ENCODE peak calls at places on chromosomes 11 and 22, in five cellular contexts. Q, T, F, D and O are unnamed samples.
A peak's percentile ranks its signal among the peaks of the same experiment; 100 is the strongest.

GRCh38 chr22:49824185-49824925 is 3.3 kb downstream of the BRD1 start:
- DNase-seq in D (no peak), T (no peak), Q (no peak), F (no peak), O (no peak)

GRCh38 chr22:50047346-50047745 is 10.8 kb downstream of the TTLL8 start:
- DNase-seq in F (no peak), Q (no peak), D (no peak), T (no peak), O (no peak)

GRCh38 chr11:6371825-6372224 is 18.4 kb upstream of the SMPD1 start:
- DNase-seq in Q (no peak), T (no peak), D (no peak), F (no peak), O (no peak)

GRCh38 chr11:7673724-7674434 is 579 bp upstream of the CYB5R2 start:
- DNase-seq in D (no peak), F (no peak), Q (no peak), T (peak; percentile 22), O (no peak)

GRCh38 chr11:117919326-117920275 is 9.6 kb downstream of the TMPRSS13 start:
- DNase-seq in Q (no peak), F (no peak), D (no peak), T (no peak), O (no peak)

GRCh38 chr11:96235725-96236124 is 107.3 kb downstream of the MAML2 start:
- DNase-seq in Q (peak; percentile 73), D (no peak), F (no peak), T (no peak), O (no peak)

GRCh38 chr22:39367040-39367439 is 17.2 kb downstream of the SYNGR1 start:
- DNase-seq in D (no peak), T (no peak), Q (no peak), F (no peak), O (no peak)

GRCh38 chr11:8098879-8099278 is 17.9 kb downstream of the TUB start:
- DNase-seq in Q (peak; percentile 33), F (no peak), T (peak; percentile 1), D (no peak), O (peak; percentile 40)

GRCh38 chr11:32821517-32821916 is 8.2 kb upstream of the PRRG4 start:
- DNase-seq in F (no peak), D (no peak), T (no peak), Q (no peak), O (no peak)

GRCh38 chr11:100827934-100828661 is 141.0 kb downstream of the ARHGAP42 start:
- DNase-seq in D (peak; percentile 77), F (peak; percentile 89), T (no peak), Q (peak; percentile 84), O (no peak)

GRCh38 chr22:46574993-46575914 is 37.8 kb upstream of the CELSR1 start:
- DNase-seq in T (peak; percentile 2), D (no peak), Q (no peak), F (no peak), O (no peak)

GRCh38 chr11:128731041-128731663 is 37.3 kb downstream of the FLI1 start:
- DNase-seq in T (no peak), D (no peak), F (no peak), Q (no peak), O (peak; percentile 44)

GRCh38 chr11:103370076-103370475 is 260.9 kb downstream of the DYNC2H1 start:
- DNase-seq in F (no peak), D (no peak), T (no peak), Q (no peak), O (no peak)

GRCh38 chr11:117668291-117668690 is 128.7 kb downstream of the DSCAML1 start:
- DNase-seq in F (no peak), Q (no peak), T (no peak), D (no peak), O (no peak)

GRCh38 chr11:128417607-128418324 is 169.6 kb downstream of the ETS1 start:
- DNase-seq in D (peak; percentile 76), Q (peak; percentile 96), T (no peak), F (peak; percentile 37), O (no peak)

GRCh38 chr11:125170406-125171031 is 6.0 kb downstream of the PKNOX2 start:
- DNase-seq in D (peak; percentile 85), F (peak; percentile 53), T (peak; percentile 49), Q (peak; percentile 92), O (no peak)

GRCh38 chr11:3165916-3166267 is 782 bp upstream of the OSBPL5 start:
- DNase-seq in D (no peak), Q (no peak), F (no peak), T (no peak), O (no peak)

GRCh38 chr11:129279326-129280026 is 87.4 kb upstream of the ARHGAP32 start:
- DNase-seq in T (peak; percentile 51), F (peak; percentile 23), D (peak; percentile 22), Q (peak; percentile 67), O (peak; percentile 72)

GRCh38 chr11:12640926-12641849 is 33.0 kb upstream of the TEAD1 start:
- DNase-seq in Q (no peak), T (no peak), F (no peak), D (no peak), O (no peak)

GRCh38 chr11:38867338-38867737 is 2269.3 kb upstream of the RAG2 start:
- DNase-seq in T (no peak), F (no peak), Q (no peak), D (no peak), O (no peak)

GRCh38 chr22:23011105-23011674 is 59.1 kb upstream of the GNAZ start:
- DNase-seq in T (no peak), Q (no peak), F (no peak), D (no peak), O (no peak)

GRCh38 chr22:50696251-50696798 is 23.7 kb downstream of the SHANK3 start:
- DNase-seq in D (no peak), T (no peak), F (no peak), Q (no peak), O (no peak)

GRCh38 chr11:102453286-102453797 is 777 bp upstream of the TMEM123 start:
- DNase-seq in T (peak; percentile 19), D (no peak), Q (no peak), F (no peak), O (no peak)

GRCh38 chr22:41222846-41223507 is 17.8 kb downstream of the CHADL start:
- DNase-seq in D (no peak), F (no peak), Q (no peak), T (no peak), O (no peak)

GRCh38 chr22:41215926-41216325 is 10.8 kb downstream of the L3MBTL2 start:
- DNase-seq in F (no peak), Q (no peak), D (no peak), T (no peak), O (no peak)

GRCh38 chr22:41215409-41215808 is 10.3 kb downstream of the L3MBTL2 start:
- DNase-seq in D (no peak), F (no peak), T (no peak), Q (no peak), O (no peak)

GRCh38 chr22:41216984-41217383 is 11.9 kb downstream of the L3MBTL2 start:
- DNase-seq in F (no peak), T (no peak), D (no peak), Q (peak; percentile 72), O (no peak)

DNA sequence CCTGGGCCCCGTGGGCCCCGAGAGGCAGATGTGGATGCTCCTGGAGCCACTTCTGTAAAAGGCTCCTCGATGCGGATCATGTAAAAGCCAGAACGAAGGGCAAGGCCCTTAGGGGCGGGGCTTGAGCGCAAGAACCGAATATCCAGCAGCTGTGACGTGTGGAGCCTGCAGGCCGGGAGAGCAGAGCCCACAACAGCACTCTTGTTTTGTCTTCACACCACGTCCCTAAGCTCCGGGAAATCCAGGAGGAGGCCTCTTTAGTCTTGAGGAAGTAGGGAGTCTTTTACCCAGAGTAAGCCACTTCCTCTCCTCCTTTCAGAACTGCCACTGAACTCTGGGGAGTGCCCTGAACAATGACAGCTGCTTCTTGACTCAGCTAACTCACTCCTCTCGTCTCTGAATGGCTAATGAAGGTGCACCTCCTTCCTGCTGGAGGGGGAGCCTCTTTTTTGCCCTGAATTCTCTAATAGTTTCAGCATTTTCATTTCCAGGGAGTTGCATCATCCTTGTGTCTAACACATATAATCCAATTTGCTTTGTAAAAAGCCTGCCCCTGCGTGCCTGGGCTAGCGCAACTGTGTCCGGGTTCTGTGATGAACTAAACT is 12.5 kb downstream of the L3MBTL2 start:
- DNase-seq in F (no peak), D (peak; percentile 57), Q (peak; percentile 92), T (peak; percentile 72), O (no peak)
- H3K4me3 ChIP-seq in F (no peak overlapping the region), D (peak overlapping the region; percentile 21), Q (peak overlapping the region; percentile 11), T (peak overlapping the region; percentile 15), O (no peak overlapping the region)

GRCh38 chr11:61364012-61364396 is 1.8 kb downstream of the TMEM138 start:
- DNase-seq in Q (no peak), D (no peak), F (no peak), T (no peak), O (no peak)
- H3K4me3 ChIP-seq in Q (no peak overlapping the region), D (no peak overlapping the region), F (no peak overlapping the region), T (no peak overlapping the region), O (no peak overlapping the region)

DNA sequence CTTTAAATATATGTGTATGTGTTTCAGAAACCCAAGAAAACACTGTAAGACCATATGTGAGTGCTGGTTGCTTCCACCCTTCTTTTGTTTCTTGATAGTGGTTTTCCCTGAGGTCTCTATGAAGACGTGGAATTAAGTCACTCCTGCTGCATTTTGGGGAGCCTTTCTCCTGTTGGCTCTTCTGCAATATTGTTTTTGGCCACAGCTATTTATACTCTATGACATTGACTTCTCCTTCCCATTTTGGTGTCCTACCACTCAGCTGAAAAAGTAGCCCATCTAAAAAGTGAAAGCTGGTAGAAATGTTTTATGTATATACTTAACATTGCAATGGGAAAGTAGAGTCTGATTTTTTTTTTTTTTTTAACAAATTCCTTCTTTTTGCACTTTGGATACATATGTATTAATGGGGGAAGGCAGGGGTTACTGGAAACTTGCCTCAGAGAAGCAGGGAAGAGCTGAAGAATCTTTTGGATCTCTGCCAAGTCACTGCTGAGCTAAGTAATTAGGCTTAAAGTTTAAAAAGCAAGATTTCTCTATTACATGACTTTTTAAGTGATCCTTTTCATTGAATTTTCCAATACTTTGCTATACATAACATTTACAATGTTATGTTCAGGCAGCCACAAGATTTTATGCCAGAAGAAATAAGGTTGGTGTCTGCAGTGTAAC is 1.8 kb downstream of the TTC17 start:
- DNase-seq in T (no peak), D (no peak), F (no peak), Q (peak; percentile 42), O (no peak)
- H3K4me3 ChIP-seq in T (no peak overlapping the region), D (no peak overlapping the region), F (no peak overlapping the region), Q (peak overlapping the region; percentile 93), O (no peak overlapping the region)

GRCh38 chr11:126281666-126282175 is 1.2 kb upstream of the TIRAP start:
- DNase-seq in D (no peak), F (no peak), T (no peak), Q (no peak), O (no peak)

GRCh38 chr11:126282361-126282741 is 542 bp upstream of the TIRAP start:
- DNase-seq in Q (peak; percentile 35), T (peak; percentile 27), D (no peak), F (no peak), O (peak; percentile 55)

GRCh38 chr11:126280595-126280994 is 2.3 kb upstream of the TIRAP start:
- DNase-seq in T (no peak), D (no peak), Q (no peak), F (no peak), O (no peak)

GRCh38 chr11:126282742-126283591 is at the start of gene TIRAP:
- DNase-seq in D (no peak), T (peak; percentile 41), F (no peak), Q (peak; percentile 42), O (peak; percentile 28)

DNA sequence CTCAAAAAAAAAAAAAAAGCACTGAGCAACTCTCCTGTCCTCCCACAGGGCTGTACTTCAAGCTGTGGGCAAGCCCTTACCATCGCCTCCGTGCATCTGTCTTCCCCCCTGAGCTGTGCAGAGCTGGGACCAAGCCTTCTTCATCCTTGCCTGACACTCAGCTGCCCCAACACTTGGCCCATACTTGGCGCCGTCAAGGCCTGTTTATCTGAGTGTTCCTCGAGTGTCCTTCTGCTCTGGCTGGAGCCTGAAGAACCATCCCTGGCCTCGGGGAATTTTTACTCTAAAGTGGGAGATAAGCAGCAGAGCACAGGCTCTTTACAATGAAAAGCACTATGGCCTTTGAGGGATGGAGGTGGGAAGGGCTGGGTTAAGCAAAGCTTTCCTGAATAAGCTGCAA is 1.6 kb upstream of the TIRAP start:
- DNase-seq in F (no peak), D (no peak), Q (no peak), T (no peak), O (no peak)
- H3K4me3 ChIP-seq in F (no peak overlapping the region), D (no peak overlapping the region), Q (no peak overlapping the region), T (no peak overlapping the region), O (no peak overlapping the region)